ENCODE peak calls at places on chromosomes 4 and X, in five cellular contexts. J is endodermal cell, X is endothelial cell, Y is tibial nerve, M is esophagus squamous epithelium. R is an unnamed sample.

GRCh38 chrX:134172588-134173259 is 64.3 kb upstream of the CCDC160 start:
- DNase-seq in J (peak), Y (no peak), M (no peak), X (peak), R (no peak)

GRCh38 chr4:125952631-125953030 is 637.9 kb downstream of the FAT4 start:
- DNase-seq in J (no peak), X (no peak), Y (no peak), M (no peak), R (no peak)

GRCh38 chrX:111360839-111361238 is 51.2 kb downstream of the DCX start:
- DNase-seq in J (peak), M (no peak), Y (no peak), X (no peak), R (no peak)

GRCh38 chrX:2574271-2574670 is 73.5 kb upstream of the DHRSX start:
- DNase-seq in J (no peak), M (no peak), X (no peak), Y (no peak), R (no peak)

GRCh38 chr4:186137193-186137792 is 32.8 kb downstream of the FAM149A start:
- DNase-seq in Y (no peak), J (no peak), X (no peak), M (no peak), R (no peak)

GRCh38 chr4:106034205-106034604 is 138.9 kb downstream of the NPNT start:
- DNase-seq in X (no peak), M (no peak), J (no peak), Y (no peak), R (no peak)

GRCh38 chr4:93203708-93204107 is 624.8 kb upstream of the ATOH1 start:
- DNase-seq in J (peak), M (no peak), X (no peak), Y (no peak), R (no peak)

GRCh38 chrX:136318895-136319597 is 18.3 kb downstream of the ADGRG4 start:
- DNase-seq in J (no peak), X (no peak), M (no peak), Y (no peak), R (no peak)

GRCh38 chrX:40176979-40177430 is 79.2 kb upstream of the BCOR start:
- DNase-seq in M (no peak), J (peak), Y (no peak), X (peak), R (no peak)

GRCh38 chrX:97389761-97390192 is 506.1 kb downstream of the RPA4 start:
- DNase-seq in Y (no peak), X (no peak), J (no peak), M (no peak), R (no peak)

GRCh38 chrX:21960569-21960968 is 20.1 kb downstream of the SMS start:
- DNase-seq in M (no peak), Y (no peak), X (no peak), J (no peak), R (no peak)

GRCh38 chr4:69823481-69824186 is 36.3 kb downstream of the SULT1E1 start:
- DNase-seq in Y (no peak), M (no peak), X (no peak), J (peak), R (no peak)

GRCh38 chr4:70901607-70901983 is 574 bp upstream of the MOB1B start:
- DNase-seq in M (no peak), X (no peak), Y (peak), J (no peak), R (no peak)

GRCh38 chrX:56763556-56764152 is 34.6 kb downstream of the NBDY start:
- DNase-seq in J (peak), M (no peak), Y (no peak), X (no peak), R (no peak)

GRCh38 chrX:68286076-68286475 is 147.2 kb downstream of the OPHN1 start:
- DNase-seq in M (no peak), Y (no peak), J (no peak), X (no peak), R (no peak)

GRCh38 chrX:149040873-149041535 is 464.1 kb downstream of the IDS start:
- DNase-seq in M (no peak), Y (no peak), J (no peak), X (no peak), R (no peak)

GRCh38 chr4:83305187-83305586 is 20.6 kb upstream of the COQ2 start:
- DNase-seq in X (no peak), Y (no peak), M (no peak), J (no peak), R (no peak)

GRCh38 chr4:158850800-158851644 is 82.2 kb downstream of the FNIP2 start:
- DNase-seq in M (no peak), J (no peak), Y (no peak), X (no peak), R (no peak)

GRCh38 chr4:57911203-57911602 is 801.0 kb upstream of the IGFBP7 start:
- DNase-seq in X (no peak), Y (no peak), M (no peak), J (no peak), R (no peak)

GRCh38 chr4:73740353-73740778 is at the start of gene CXCL8:
- DNase-seq in J (no peak), X (no peak), M (no peak), Y (peak), R (no peak)

GRCh38 chrX:49309401-49309981 is 6.0 kb downstream of the GAGE10 start:
- DNase-seq in J (peak), Y (no peak), X (no peak), M (no peak), R (peak)

GRCh38 chrX:48569958-48570357 is 4.3 kb upstream of the RBM3 start:
- DNase-seq in Y (no peak), M (no peak), J (no peak), X (no peak), R (no peak)

GRCh38 chrX:123736333-123736921 is 3.6 kb upstream of the THOC2 start:
- DNase-seq in Y (no peak), X (no peak), J (no peak), M (no peak), R (no peak)

GRCh38 chr4:93646225-93646930 is 182.2 kb upstream of the ATOH1 start:
- DNase-seq in M (no peak), J (no peak), X (no peak), Y (no peak), R (no peak)

GRCh38 chrX:42825201-42825600 is 47.2 kb upstream of the PPP1R2C start:
- DNase-seq in J (no peak), X (no peak), M (no peak), Y (no peak), R (no peak)

GRCh38 chr4:92047209-92047877 is 256.4 kb upstream of the GRID2 start:
- DNase-seq in X (no peak), M (no peak), Y (no peak), J (no peak), R (no peak)

GRCh38 chr4:38590017-38590416 is 74.0 kb upstream of the KLF3 start:
- DNase-seq in M (no peak), X (no peak), J (no peak), Y (no peak), R (no peak)

GRCh38 chr4:147772459-147772969 is 40.6 kb downstream of the ARHGAP10 start:
- DNase-seq in J (no peak), M (no peak), Y (no peak), X (no peak), R (no peak)

GRCh38 chrX:103092942-103093341 is at the start of gene NXF3:
- DNase-seq in J (no peak), X (no peak), M (no peak), Y (no peak), R (no peak)

GRCh38 chr4:153022233-153022632 is 86.1 kb downstream of the FHDC1 start:
- DNase-seq in X (no peak), Y (no peak), M (no peak), J (no peak), R (no peak)

GRCh38 chr4:98659106-98659592 is 738 bp upstream of the TSPAN5 start:
- DNase-seq in X (peak), J (no peak), Y (no peak), M (no peak), R (no peak)

GRCh38 chr4:69760455-69760854 is at the start of gene SULT1B1:
- DNase-seq in Y (peak), J (no peak), X (no peak), M (no peak), R (peak)

GRCh38 chr4:48243429-48243828 is 26.2 kb downstream of the TEC start:
- DNase-seq in X (no peak), M (no peak), J (no peak), Y (no peak), R (no peak)

GRCh38 chr4:75555294-75556164 is at the start of gene ODAPH:
- DNase-seq in Y (no peak), M (no peak), X (no peak), J (peak), R (no peak)

DNA sequence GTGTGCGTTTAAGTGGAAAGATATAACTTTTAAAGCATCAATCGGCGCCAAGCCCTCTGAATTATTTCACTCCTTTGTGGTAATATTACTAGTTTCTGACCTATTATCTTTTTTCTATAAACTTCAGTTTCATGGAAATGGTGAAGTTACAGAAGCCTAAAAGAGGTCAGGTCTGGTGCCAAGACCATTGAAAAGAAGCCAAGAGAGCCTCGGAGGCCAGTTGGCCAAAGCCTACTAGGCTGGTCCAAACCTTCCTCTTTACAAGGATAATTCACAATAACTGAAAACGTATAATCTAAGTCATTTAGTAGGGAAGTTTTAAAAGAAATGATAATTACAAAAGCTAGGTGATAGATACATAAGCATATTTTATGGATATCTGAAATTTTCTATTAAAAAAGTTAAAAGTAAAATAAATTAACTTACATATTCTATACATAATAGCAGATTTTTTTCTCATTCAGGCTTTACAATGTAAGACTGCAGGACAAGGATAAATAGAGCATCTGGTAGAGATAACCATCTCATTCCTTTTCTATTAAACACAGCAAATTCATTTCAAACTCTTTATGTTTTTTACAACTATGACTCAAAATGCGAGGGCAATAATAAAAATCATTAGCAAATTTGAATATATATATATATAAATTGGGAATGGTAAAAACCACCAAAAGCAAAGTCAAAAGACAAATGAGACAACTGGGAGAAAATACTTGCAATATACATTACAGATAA is 49.2 kb downstream of the WDFY3 start:
- DNase-seq in J (no peak), Y (no peak), M (no peak), X (no peak), R (no peak)
- TF ChIP-seq CTCF in J (no peak), Y (no peak), M (no peak), X (no peak), R (no peak)

GRCh38 chrX:150649096-150649870 is 43.9 kb upstream of the MTMR1 start:
- DNase-seq in J (no peak), M (no peak), X (no peak), Y (peak), R (no peak)
- TF ChIP-seq CTCF in J (no peak), M (no peak), X (no peak), Y (no peak), R (no peak)

DNA sequence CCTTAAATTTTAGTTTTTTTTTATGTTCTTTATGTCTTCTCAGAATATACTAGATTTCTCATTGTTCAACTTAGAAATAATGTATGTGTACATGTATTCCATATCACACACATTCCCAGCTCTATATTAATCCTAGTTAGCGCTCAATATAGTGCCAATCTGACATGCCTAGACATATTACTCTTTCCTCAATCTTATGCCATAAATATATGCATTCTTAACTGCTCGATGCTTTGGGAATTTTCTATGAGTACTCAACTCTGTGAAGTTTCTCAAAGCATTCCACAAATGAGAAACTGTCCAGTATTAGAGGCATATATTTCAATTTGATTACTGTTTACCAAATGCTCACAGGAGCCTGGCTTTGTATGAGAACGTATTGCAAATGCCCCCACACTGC is 231.2 kb upstream of the VEGFC start:
- DNase-seq in X (no peak), M (no peak), J (no peak), Y (no peak), R (no peak)
- TF ChIP-seq CTCF in X (no peak), M (no peak), J (no peak), Y (no peak), R (no peak)

GRCh38 chr4:20248155-20248558 is 3.5 kb upstream of the SLIT2 start:
- DNase-seq in M (no peak), Y (peak), J (no peak), X (peak), R (no peak)

GRCh38 chr4:20252656-20253271 is 1.1 kb downstream of the SLIT2 start:
- DNase-seq in J (peak), X (peak), M (no peak), Y (peak), R (no peak)

GRCh38 chr4:20251061-20251795 is 477 bp upstream of the SLIT2 start:
- DNase-seq in M (no peak), J (no peak), Y (no peak), X (no peak), R (no peak)

GRCh38 chr4:20251796-20252655 is at the start of gene SLIT2:
- DNase-seq in X (peak), Y (peak), J (peak), M (no peak), R (no peak)

DNA sequence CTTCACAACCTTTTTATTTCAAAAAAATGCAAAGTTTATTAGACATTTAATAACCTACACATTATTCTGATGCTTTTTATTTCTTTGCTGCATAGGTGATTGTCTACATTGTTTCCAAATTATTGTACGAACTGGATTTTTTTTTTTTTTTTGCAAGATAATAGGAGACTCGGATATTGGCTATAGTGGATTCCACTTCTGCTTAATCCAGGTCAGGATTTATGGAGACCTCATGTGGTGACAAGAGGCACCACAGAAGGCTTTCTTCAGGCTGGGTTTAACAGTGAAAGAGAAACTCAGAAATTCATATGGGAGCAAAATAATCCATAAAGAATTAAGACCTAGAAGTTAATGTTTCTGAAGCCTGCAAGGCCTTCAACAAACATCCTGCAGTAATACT is 2.4 kb upstream of the SLIT2 start:
- DNase-seq in J (no peak), M (no peak), X (no peak), Y (no peak), R (no peak)
- TF ChIP-seq CTCF in J (peak), M (no peak), X (no peak), Y (no peak), R (no peak)

DNA sequence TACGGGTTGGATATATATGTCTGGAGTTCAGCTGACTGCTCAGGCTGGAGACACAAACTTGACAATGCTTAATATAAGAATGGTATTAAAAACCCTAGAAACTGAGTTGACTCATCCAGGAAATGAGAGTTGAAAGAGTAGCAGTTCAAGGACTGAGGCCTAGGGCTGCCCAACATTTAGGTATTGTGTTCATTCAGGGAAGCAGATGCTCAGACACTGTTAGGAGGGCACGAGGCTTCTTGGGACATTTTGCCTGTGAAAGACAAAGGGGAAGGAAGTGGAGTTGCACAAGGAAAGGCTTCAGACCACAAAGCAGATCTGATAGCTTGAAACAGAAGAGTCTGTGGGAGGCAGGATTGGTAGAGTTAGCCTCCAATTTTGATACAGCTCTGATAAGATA is 52.0 kb upstream of the HS3ST1 start:
- DNase-seq in Y (peak), J (no peak), M (no peak), X (no peak), R (no peak)
- TF ChIP-seq CTCF in Y (no peak), J (no peak), M (no peak), X (no peak), R (no peak)

GRCh38 chrX:54891573-54891972 is 29.1 kb upstream of the TRO start:
- DNase-seq in Y (peak), M (no peak), X (peak), J (peak), R (no peak)
- TF ChIP-seq CTCF in Y (no peak), M (no peak), X (no peak), J (peak), R (peak)

GRCh38 chr4:7878323-7878722 is 61.3 kb downstream of the AFAP1 start:
- DNase-seq in Y (no peak), X (no peak), M (no peak), J (peak), R (no peak)

GRCh38 chr4:7874838-7875237 is 64.8 kb downstream of the AFAP1 start:
- DNase-seq in J (no peak), X (no peak), M (no peak), Y (no peak), R (no peak)

GRCh38 chr4:7873881-7874280 is 65.8 kb downstream of the AFAP1 start:
- DNase-seq in M (no peak), Y (no peak), J (no peak), X (no peak), R (no peak)

GRCh38 chr4:7877131-7877530 is 62.5 kb downstream of the AFAP1 start:
- DNase-seq in J (peak), X (no peak), Y (no peak), M (no peak), R (no peak)

DNA sequence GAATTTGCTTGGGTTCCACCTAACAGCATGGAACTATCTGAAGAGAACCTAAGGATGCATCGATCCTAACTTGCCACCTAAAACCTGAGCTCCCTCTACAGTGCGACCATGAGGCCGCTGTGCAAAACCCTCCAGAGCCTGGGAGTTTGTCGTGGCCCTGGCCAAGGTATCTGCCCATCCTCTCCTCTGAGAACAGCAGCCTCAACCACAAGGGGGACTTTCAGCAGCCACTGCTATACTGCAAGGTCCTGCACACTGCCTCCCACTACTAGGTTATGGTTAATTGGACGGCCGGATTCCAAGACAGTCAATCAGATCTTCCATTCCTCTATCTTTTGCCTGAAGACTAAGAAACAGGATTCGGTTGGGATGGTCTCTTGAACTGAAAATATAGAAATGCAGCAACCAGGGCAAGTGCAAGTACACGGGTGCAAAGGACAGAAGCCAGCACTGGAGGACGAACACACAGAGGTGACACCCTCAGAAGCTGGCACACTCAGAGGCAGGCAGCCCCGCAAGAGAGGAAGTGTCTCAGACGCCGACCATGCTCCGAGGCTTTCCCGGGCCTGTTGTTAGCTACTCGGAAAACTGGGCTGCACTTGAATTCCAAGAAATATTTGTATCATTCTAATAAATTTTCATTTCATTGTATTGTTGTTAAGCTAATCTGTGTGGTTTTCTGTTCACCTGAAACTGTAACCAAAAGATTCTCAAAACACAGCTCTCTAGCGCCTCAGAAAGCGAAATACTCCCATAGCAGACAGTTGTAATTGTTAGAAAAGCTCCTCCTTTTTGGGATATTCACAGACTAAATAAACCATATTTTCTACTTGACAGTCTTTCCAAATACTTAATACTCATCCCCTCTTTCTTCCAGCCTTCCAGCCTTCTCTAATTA is 63.3 kb downstream of the AFAP1 start:
- DNase-seq in J (peak), M (no peak), Y (no peak), X (peak), R (no peak)
- TF ChIP-seq CTCF in J (peak), M (no peak), Y (no peak), X (no peak), R (no peak)

DNA sequence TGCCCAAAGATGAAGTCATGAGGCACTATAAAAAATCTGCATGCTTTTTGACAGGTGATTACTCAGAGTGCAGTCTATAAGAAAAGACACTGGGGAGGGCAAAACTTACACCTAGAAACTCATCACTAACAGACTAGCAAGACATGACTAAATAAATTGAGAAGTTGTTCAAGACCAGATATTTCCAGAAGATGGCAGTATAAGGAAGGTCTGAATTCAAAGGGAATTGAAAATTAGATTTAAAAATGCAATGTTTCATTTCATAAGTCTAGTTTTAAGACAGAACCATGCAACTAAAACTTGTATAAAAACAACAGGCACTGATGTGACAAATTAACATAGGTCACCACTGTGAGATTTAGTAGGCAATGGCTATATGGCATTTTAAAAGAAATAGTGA is 232.5 kb upstream of the POF1B start:
- DNase-seq in M (no peak), X (no peak), Y (no peak), J (no peak), R (no peak)
- TF ChIP-seq CTCF in M (no peak), X (peak), Y (no peak), J (peak), R (no peak)